ENCODE peak calls at places on chromosomes 16 and 17, in nine cellular contexts. One of them, this sample, is unnamed.

GRCh38 chr17:79705674-79706073 is 25.1 kb upstream of the ENPP7 start:
- DNase-seq in ovary: no peak
- DNase-seq in upper lobe of right lung: no peak
- DNase-seq in psoas muscle: no peak
- DNase-seq in bronchial epithelial cell: no peak
- DNase-seq in cardiac muscle cell: no peak
- DNase-seq in AG09309: no peak
- DNase-seq in tibial artery: no peak
- DNase-seq in neural crest cell: no peak
- DNase-seq in this sample: no peak

GRCh38 chr16:27460663-27461482 is 58.9 kb downstream of the IL21R start:
- DNase-seq in bronchial epithelial cell: peak
- DNase-seq in upper lobe of right lung: no peak
- DNase-seq in neural crest cell: no peak
- DNase-seq in AG09309: no peak
- DNase-seq in ovary: no peak
- DNase-seq in cardiac muscle cell: no peak
- DNase-seq in tibial artery: no peak
- DNase-seq in psoas muscle: peak
- DNase-seq in this sample: no peak

GRCh38 chr17:37826497-37827115 is 81.7 kb upstream of the HNF1B start:
- DNase-seq in upper lobe of right lung: peak
- DNase-seq in psoas muscle: no peak
- DNase-seq in AG09309: no peak
- DNase-seq in neural crest cell: no peak
- DNase-seq in cardiac muscle cell: no peak
- DNase-seq in ovary: no peak
- DNase-seq in tibial artery: peak
- DNase-seq in bronchial epithelial cell: no peak
- DNase-seq in this sample: no peak

GRCh38 chr17:75471207-75471606 is 14.8 kb downstream of the TMEM94 start:
- DNase-seq in tibial artery: no peak
- DNase-seq in neural crest cell: no peak
- DNase-seq in upper lobe of right lung: no peak
- DNase-seq in AG09309: no peak
- DNase-seq in ovary: no peak
- DNase-seq in cardiac muscle cell: no peak
- DNase-seq in bronchial epithelial cell: no peak
- DNase-seq in psoas muscle: no peak
- DNase-seq in this sample: no peak

GRCh38 chr17:50765454-50766221 is 1.7 kb downstream of the ANKRD40CL start:
- DNase-seq in ovary: peak
- DNase-seq in bronchial epithelial cell: no peak
- DNase-seq in upper lobe of right lung: no peak
- DNase-seq in psoas muscle: no peak
- DNase-seq in AG09309: no peak
- DNase-seq in tibial artery: no peak
- DNase-seq in cardiac muscle cell: no peak
- DNase-seq in neural crest cell: no peak
- DNase-seq in this sample: no peak

GRCh38 chr17:49579522-49579921 is 3.9 kb downstream of the NXPH3 start:
- DNase-seq in cardiac muscle cell: no peak
- DNase-seq in tibial artery: no peak
- DNase-seq in neural crest cell: no peak
- DNase-seq in AG09309: no peak
- DNase-seq in psoas muscle: no peak
- DNase-seq in bronchial epithelial cell: no peak
- DNase-seq in ovary: no peak
- DNase-seq in upper lobe of right lung: no peak
- DNase-seq in this sample: no peak

GRCh38 chr16:4696905-4697866 is 3.8 kb downstream of the NUDT16L1 start:
- DNase-seq in upper lobe of right lung: no peak
- DNase-seq in bronchial epithelial cell: no peak
- DNase-seq in psoas muscle: no peak
- DNase-seq in AG09309: no peak
- DNase-seq in ovary: peak
- DNase-seq in neural crest cell: no peak
- DNase-seq in cardiac muscle cell: no peak
- DNase-seq in tibial artery: no peak
- DNase-seq in this sample: no peak

GRCh38 chr16:69260019-69260418 is 51.1 kb upstream of the VPS4A start:
- DNase-seq in upper lobe of right lung: no peak
- DNase-seq in neural crest cell: no peak
- DNase-seq in psoas muscle: no peak
- DNase-seq in ovary: no peak
- DNase-seq in tibial artery: no peak
- DNase-seq in bronchial epithelial cell: no peak
- DNase-seq in cardiac muscle cell: no peak
- DNase-seq in AG09309: no peak
- DNase-seq in this sample: no peak

GRCh38 chr17:75109047-75109406 is 742 bp upstream of the ARMC7 start:
- DNase-seq in cardiac muscle cell: no peak
- DNase-seq in neural crest cell: no peak
- DNase-seq in upper lobe of right lung: no peak
- DNase-seq in bronchial epithelial cell: no peak
- DNase-seq in AG09309: no peak
- DNase-seq in tibial artery: no peak
- DNase-seq in psoas muscle: no peak
- DNase-seq in ovary: no peak
- DNase-seq in this sample: no peak

GRCh38 chr17:70621593-70621992 is 452.3 kb downstream of the KCNJ2 start:
- DNase-seq in cardiac muscle cell: no peak
- DNase-seq in tibial artery: no peak
- DNase-seq in AG09309: no peak
- DNase-seq in ovary: no peak
- DNase-seq in upper lobe of right lung: no peak
- DNase-seq in psoas muscle: no peak
- DNase-seq in bronchial epithelial cell: no peak
- DNase-seq in neural crest cell: no peak
- DNase-seq in this sample: no peak

GRCh38 chr17:63117431-63117830 is 151.4 kb downstream of the TANC2 start:
- DNase-seq in upper lobe of right lung: no peak
- DNase-seq in cardiac muscle cell: no peak
- DNase-seq in tibial artery: no peak
- DNase-seq in psoas muscle: no peak
- DNase-seq in AG09309: no peak
- DNase-seq in neural crest cell: no peak
- DNase-seq in ovary: no peak
- DNase-seq in bronchial epithelial cell: no peak
- DNase-seq in this sample: no peak

GRCh38 chr17:41284546-41284945 is 9.0 kb downstream of the KRTAP9-7 start:
- DNase-seq in cardiac muscle cell: no peak
- DNase-seq in upper lobe of right lung: no peak
- DNase-seq in neural crest cell: no peak
- DNase-seq in bronchial epithelial cell: peak
- DNase-seq in tibial artery: no peak
- DNase-seq in ovary: no peak
- DNase-seq in psoas muscle: no peak
- DNase-seq in AG09309: no peak
- DNase-seq in this sample: no peak

GRCh38 chr16:75732871-75733270 is 6.6 kb upstream of the CPHXL start:
- DNase-seq in bronchial epithelial cell: no peak
- DNase-seq in upper lobe of right lung: no peak
- DNase-seq in neural crest cell: no peak
- DNase-seq in psoas muscle: no peak
- DNase-seq in tibial artery: no peak
- DNase-seq in AG09309: no peak
- DNase-seq in ovary: no peak
- DNase-seq in cardiac muscle cell: no peak
- DNase-seq in this sample: no peak

GRCh38 chr17:18039535-18040286 is 503 bp downstream of the GID4 start:
- DNase-seq in tibial artery: peak
- DNase-seq in upper lobe of right lung: peak
- DNase-seq in cardiac muscle cell: peak
- DNase-seq in AG09309: no peak
- DNase-seq in bronchial epithelial cell: no peak
- DNase-seq in neural crest cell: no peak
- DNase-seq in psoas muscle: peak
- DNase-seq in ovary: peak
- DNase-seq in this sample: peak

GRCh38 chr17:40340880-40341807 is 23.4 kb downstream of the GJD3 start:
- DNase-seq in psoas muscle: peak
- DNase-seq in tibial artery: peak
- DNase-seq in ovary: peak
- DNase-seq in bronchial epithelial cell: peak
- DNase-seq in upper lobe of right lung: peak
- DNase-seq in cardiac muscle cell: peak
- DNase-seq in AG09309: no peak
- DNase-seq in neural crest cell: peak
- DNase-seq in this sample: peak

GRCh38 chr16:3012246-3012645 is 477 bp upstream of the CLDN9 start:
- DNase-seq in AG09309: no peak
- DNase-seq in psoas muscle: no peak
- DNase-seq in bronchial epithelial cell: no peak
- DNase-seq in upper lobe of right lung: no peak
- DNase-seq in cardiac muscle cell: no peak
- DNase-seq in tibial artery: no peak
- DNase-seq in neural crest cell: no peak
- DNase-seq in ovary: no peak
- DNase-seq in this sample: no peak

GRCh38 chr16:69621225-69621624 is 55.5 kb downstream of the NFAT5 start:
- DNase-seq in tibial artery: no peak
- DNase-seq in upper lobe of right lung: no peak
- DNase-seq in psoas muscle: no peak
- DNase-seq in ovary: no peak
- DNase-seq in neural crest cell: no peak
- DNase-seq in AG09309: no peak
- DNase-seq in bronchial epithelial cell: no peak
- DNase-seq in cardiac muscle cell: no peak
- DNase-seq in this sample: no peak

GRCh38 chr16:60432472-60432871 is 1603.8 kb downstream of the CDH8 start:
- DNase-seq in upper lobe of right lung: no peak
- DNase-seq in AG09309: no peak
- DNase-seq in ovary: no peak
- DNase-seq in bronchial epithelial cell: no peak
- DNase-seq in cardiac muscle cell: no peak
- DNase-seq in neural crest cell: no peak
- DNase-seq in tibial artery: no peak
- DNase-seq in psoas muscle: no peak
- DNase-seq in this sample: no peak

GRCh38 chr17:73710095-73710592 is 65.9 kb upstream of the SDK2 start:
- DNase-seq in cardiac muscle cell: peak
- DNase-seq in tibial artery: peak
- DNase-seq in bronchial epithelial cell: peak
- DNase-seq in psoas muscle: peak
- DNase-seq in ovary: peak
- DNase-seq in upper lobe of right lung: no peak
- DNase-seq in neural crest cell: peak
- DNase-seq in AG09309: no peak
- DNase-seq in this sample: no peak

GRCh38 chr17:73715714-73716113 is 71.5 kb upstream of the SDK2 start:
- DNase-seq in neural crest cell: no peak
- DNase-seq in bronchial epithelial cell: no peak
- DNase-seq in psoas muscle: no peak
- DNase-seq in ovary: no peak
- DNase-seq in upper lobe of right lung: no peak
- DNase-seq in AG09309: no peak
- DNase-seq in tibial artery: no peak
- DNase-seq in cardiac muscle cell: no peak
- DNase-seq in this sample: no peak

GRCh38 chr17:73711184-73711583 is 66.9 kb upstream of the SDK2 start:
- DNase-seq in AG09309: no peak
- DNase-seq in tibial artery: no peak
- DNase-seq in cardiac muscle cell: no peak
- DNase-seq in neural crest cell: no peak
- DNase-seq in upper lobe of right lung: no peak
- DNase-seq in psoas muscle: no peak
- DNase-seq in bronchial epithelial cell: no peak
- DNase-seq in ovary: no peak
- DNase-seq in this sample: peak

GRCh38 chr17:73711916-73712315 is 67.7 kb upstream of the SDK2 start:
- DNase-seq in cardiac muscle cell: no peak
- DNase-seq in upper lobe of right lung: no peak
- DNase-seq in psoas muscle: no peak
- DNase-seq in ovary: no peak
- DNase-seq in neural crest cell: no peak
- DNase-seq in bronchial epithelial cell: no peak
- DNase-seq in tibial artery: no peak
- DNase-seq in AG09309: no peak
- DNase-seq in this sample: peak

GRCh38 chr17:73713136-73713535 is 68.9 kb upstream of the SDK2 start:
- DNase-seq in neural crest cell: peak
- DNase-seq in AG09309: no peak
- DNase-seq in bronchial epithelial cell: peak
- DNase-seq in tibial artery: no peak
- DNase-seq in ovary: no peak
- DNase-seq in psoas muscle: no peak
- DNase-seq in upper lobe of right lung: no peak
- DNase-seq in cardiac muscle cell: peak
- DNase-seq in this sample: no peak
- TF ChIP-seq CTCF in neural crest cell: no peak
- TF ChIP-seq CTCF in AG09309: no peak
- TF ChIP-seq CTCF in bronchial epithelial cell: no peak
- TF ChIP-seq CTCF in tibial artery: no peak
- TF ChIP-seq CTCF in ovary: no peak
- TF ChIP-seq CTCF in psoas muscle: no peak
- TF ChIP-seq CTCF in upper lobe of right lung: no peak
- TF ChIP-seq CTCF in cardiac muscle cell: no peak
- TF ChIP-seq CTCF in this sample: no peak

GRCh38 chr16:67294927-67295326 is 15.6 kb downstream of the PLEKHG4 start:
- DNase-seq in upper lobe of right lung: no peak
- DNase-seq in neural crest cell: no peak
- DNase-seq in tibial artery: no peak
- DNase-seq in ovary: no peak
- DNase-seq in psoas muscle: no peak
- DNase-seq in cardiac muscle cell: no peak
- DNase-seq in bronchial epithelial cell: no peak
- DNase-seq in AG09309: peak
- DNase-seq in this sample: no peak
- TF ChIP-seq CTCF in upper lobe of right lung: no peak
- TF ChIP-seq CTCF in neural crest cell: no peak
- TF ChIP-seq CTCF in tibial artery: no peak
- TF ChIP-seq CTCF in ovary: no peak
- TF ChIP-seq CTCF in psoas muscle: no peak
- TF ChIP-seq CTCF in cardiac muscle cell: peak
- TF ChIP-seq CTCF in bronchial epithelial cell: no peak
- TF ChIP-seq CTCF in AG09309: peak
- TF ChIP-seq CTCF in this sample: no peak

GRCh38 chr17:80984749-80985148 is 6.9 kb upstream of the CHMP6 start:
- DNase-seq in neural crest cell: no peak
- DNase-seq in psoas muscle: peak
- DNase-seq in ovary: no peak
- DNase-seq in tibial artery: peak
- DNase-seq in cardiac muscle cell: peak
- DNase-seq in AG09309: peak
- DNase-seq in bronchial epithelial cell: peak
- DNase-seq in upper lobe of right lung: no peak
- DNase-seq in this sample: no peak
- TF ChIP-seq CTCF in neural crest cell: no peak
- TF ChIP-seq CTCF in psoas muscle: no peak
- TF ChIP-seq CTCF in ovary: no peak
- TF ChIP-seq CTCF in tibial artery: peak
- TF ChIP-seq CTCF in cardiac muscle cell: peak
- TF ChIP-seq CTCF in AG09309: peak
- TF ChIP-seq CTCF in bronchial epithelial cell: peak
- TF ChIP-seq CTCF in upper lobe of right lung: peak
- TF ChIP-seq CTCF in this sample: peak

DNA sequence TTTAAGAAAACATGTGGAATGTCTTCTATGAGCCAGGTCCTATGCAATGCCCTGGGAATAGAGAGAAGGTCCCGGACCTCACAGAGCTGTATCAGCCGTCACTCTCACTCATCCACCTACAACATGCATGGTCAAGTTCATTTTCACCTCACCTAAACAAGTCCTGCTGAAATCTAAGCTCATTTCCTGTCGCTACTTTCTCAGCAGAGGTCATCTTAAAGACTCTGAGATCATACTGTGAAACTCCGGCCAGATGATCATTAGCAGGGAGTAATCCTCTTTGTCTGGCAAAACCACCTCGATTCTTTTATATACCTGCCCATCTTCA is 66.2 kb upstream of the LYRM9 start:
- DNase-seq in upper lobe of right lung: no peak
- DNase-seq in cardiac muscle cell: no peak
- DNase-seq in psoas muscle: no peak
- DNase-seq in ovary: no peak
- DNase-seq in bronchial epithelial cell: peak
- DNase-seq in AG09309: no peak
- DNase-seq in tibial artery: no peak
- DNase-seq in neural crest cell: no peak
- DNase-seq in this sample: no peak
- TF ChIP-seq CTCF in upper lobe of right lung: no peak
- TF ChIP-seq CTCF in cardiac muscle cell: no peak
- TF ChIP-seq CTCF in psoas muscle: no peak
- TF ChIP-seq CTCF in ovary: no peak
- TF ChIP-seq CTCF in bronchial epithelial cell: no peak
- TF ChIP-seq CTCF in AG09309: no peak
- TF ChIP-seq CTCF in tibial artery: no peak
- TF ChIP-seq CTCF in neural crest cell: no peak
- TF ChIP-seq CTCF in this sample: no peak